ENCODE peak calls at places on chromosomes 3 and 15, in five cellular contexts. Z is upper lobe of left lung; V is spleen; R is CD4-positive, alpha-beta memory T cell; J is ovary. A is an unnamed sample. For H3K4me1 and H3K36me3, the result is how much of the 10 kb centered on the place peaks cover.

GRCh38 chr3:69541823-69542264 is 156.0 kb upstream of the FRMD4B start:
- DNase-seq in V (no peak), J (peak), R (no peak), Z (no peak), A (no peak)

GRCh38 chr3:114595521-114596028 is 301.7 kb downstream of the TIGIT start:
- DNase-seq in V (no peak), R (no peak), J (no peak), Z (no peak), A (no peak)

GRCh38 chr3:81989274-81989673 is 227.8 kb upstream of the GBE1 start:
- DNase-seq in Z (no peak), R (no peak), J (no peak), V (no peak), A (no peak)

GRCh38 chr3:167611718-167612117 is 42.0 kb downstream of the WDR49 start:
- DNase-seq in Z (no peak), V (no peak), R (no peak), J (no peak), A (no peak)

GRCh38 chr15:43955140-43955539 is 128.3 kb downstream of the WDR76 start:
- DNase-seq in J (no peak), R (no peak), Z (no peak), V (no peak), A (no peak)

GRCh38 chr3:23659840-23660430 is 145.8 kb upstream of the UBE2E1 start:
- DNase-seq in R (no peak), V (no peak), J (no peak), Z (no peak), A (no peak)

GRCh38 chr3:37945407-37945802 is 45.2 kb upstream of the VILL start:
- DNase-seq in V (no peak), J (no peak), R (no peak), Z (no peak), A (no peak)

GRCh38 chr3:188468672-188469071 is 314.7 kb downstream of the LPP start:
- DNase-seq in V (no peak), Z (peak), R (no peak), J (peak), A (peak)

GRCh38 chr3:157786216-157786615 is 283.0 kb upstream of the VEPH1 start:
- DNase-seq in R (no peak), V (no peak), Z (no peak), J (no peak), A (no peak)

GRCh38 chr3:134677196-134677986 is 26.6 kb upstream of the KY start:
- DNase-seq in R (no peak), V (no peak), J (no peak), Z (peak), A (no peak)

GRCh38 chr3:124034016-124034808 is 42.3 kb upstream of the ROPN1 start:
- DNase-seq in Z (no peak), R (peak), J (no peak), V (peak), A (no peak)

GRCh38 chr3:66433522-66433782 is 67.4 kb downstream of the LRIG1 start:
- DNase-seq in V (no peak), R (no peak), J (no peak), Z (no peak), A (no peak)

GRCh38 chr3:126568776-126569342 is 10.1 kb upstream of the C3orf22 start:
- DNase-seq in Z (no peak), J (no peak), V (no peak), R (no peak), A (no peak)

GRCh38 chr3:183534249-183534648 is 21.3 kb downstream of the KLHL6 start:
- DNase-seq in R (no peak), J (no peak), V (no peak), Z (no peak), A (no peak)

GRCh38 chr3:131231710-131232348 is 149.7 kb upstream of the NUDT16 start:
- DNase-seq in J (no peak), Z (no peak), V (no peak), R (no peak), A (no peak)

GRCh38 chr3:106678657-106679390 is 698.4 kb upstream of the CCDC54 start:
- DNase-seq in J (no peak), V (no peak), Z (no peak), R (no peak), A (no peak)

GRCh38 chr3:111723293-111723963 is 128.3 kb upstream of the ZBED2 start:
- DNase-seq in Z (no peak), V (no peak), R (no peak), J (no peak), A (no peak)

GRCh38 chr15:34490421-34491193 is 53.0 kb upstream of the GOLGA8A start:
- DNase-seq in Z (no peak), J (no peak), R (no peak), V (peak), A (no peak)

GRCh38 chr3:96863129-96863740 is 48.8 kb downstream of the EPHA6 start:
- DNase-seq in J (peak), R (no peak), Z (no peak), V (no peak), A (no peak)

GRCh38 chr3:31356941-31357340 is 175.8 kb upstream of the STT3B start:
- DNase-seq in V (no peak), R (no peak), Z (peak), J (no peak), A (no peak)

GRCh38 chr15:99508807-99509311 is 56.9 kb upstream of the MEF2A start:
- DNase-seq in V (peak), R (no peak), Z (no peak), J (no peak), A (no peak)

GRCh38 chr3:170914690-170915089 is 6.3 kb upstream of the EIF5A2 start:
- DNase-seq in Z (no peak), J (no peak), R (no peak), V (no peak), A (no peak)

GRCh38 chr3:42387802-42388651 is 22.4 kb downstream of the LYZL4 start:
- DNase-seq in J (no peak), R (no peak), V (no peak), Z (no peak), A (peak)

GRCh38 chr3:37025562-37026335 is 32.4 kb downstream of the MLH1 start:
- DNase-seq in R (no peak), J (no peak), V (no peak), Z (no peak), A (no peak)

GRCh38 chr3:47430606-47431005 is 45.1 kb downstream of the SCAP start:
- DNase-seq in J (no peak), Z (no peak), V (peak), R (no peak), A (no peak)

GRCh38 chr3:166013073-166013679 is 176.0 kb upstream of the BCHE start:
- DNase-seq in R (no peak), Z (no peak), V (no peak), J (no peak), A (no peak)

GRCh38 chr15:71357357-71357756 is 242.1 kb downstream of the THSD4 start:
- DNase-seq in R (no peak), Z (peak), J (no peak), V (no peak), A (no peak)

GRCh38 chr3:31532587-31533168 is at the start of gene STT3B:
- DNase-seq in J (no peak), Z (peak), V (peak), R (peak), A (peak)

GRCh38 chr3:4698125-4698821 is 205.1 kb downstream of the ITPR1 start:
- DNase-seq in R (no peak), J (no peak), Z (no peak), V (no peak), A (no peak)

GRCh38 chr15:74779162-74779648 is 2.7 kb upstream of the CSK start:
- DNase-seq in Z (no peak), J (no peak), R (no peak), V (no peak), A (no peak)

GRCh38 chr15:74780523-74780982 is 1.3 kb upstream of the CSK start:
- DNase-seq in V (peak), J (no peak), R (no peak), Z (no peak), A (no peak)

GRCh38 chr15:74782596-74783071 is 754 bp downstream of the CSK start:
- DNase-seq in R (no peak), J (peak), Z (peak), V (peak), A (no peak)

GRCh38 chr15:74781673-74782595 is at the start of gene CSK:
- DNase-seq in V (peak), Z (peak), R (peak), J (peak), A (no peak)

GRCh38 chr15:74780983-74781672 is 752 bp upstream of the CSK start:
- DNase-seq in Z (peak), V (peak), R (peak), J (no peak), A (no peak)
- H3K4me1 ChIP-seq in Z (half or more), V (half or more), R (half or more), J (under half), A (under half)

DNA sequence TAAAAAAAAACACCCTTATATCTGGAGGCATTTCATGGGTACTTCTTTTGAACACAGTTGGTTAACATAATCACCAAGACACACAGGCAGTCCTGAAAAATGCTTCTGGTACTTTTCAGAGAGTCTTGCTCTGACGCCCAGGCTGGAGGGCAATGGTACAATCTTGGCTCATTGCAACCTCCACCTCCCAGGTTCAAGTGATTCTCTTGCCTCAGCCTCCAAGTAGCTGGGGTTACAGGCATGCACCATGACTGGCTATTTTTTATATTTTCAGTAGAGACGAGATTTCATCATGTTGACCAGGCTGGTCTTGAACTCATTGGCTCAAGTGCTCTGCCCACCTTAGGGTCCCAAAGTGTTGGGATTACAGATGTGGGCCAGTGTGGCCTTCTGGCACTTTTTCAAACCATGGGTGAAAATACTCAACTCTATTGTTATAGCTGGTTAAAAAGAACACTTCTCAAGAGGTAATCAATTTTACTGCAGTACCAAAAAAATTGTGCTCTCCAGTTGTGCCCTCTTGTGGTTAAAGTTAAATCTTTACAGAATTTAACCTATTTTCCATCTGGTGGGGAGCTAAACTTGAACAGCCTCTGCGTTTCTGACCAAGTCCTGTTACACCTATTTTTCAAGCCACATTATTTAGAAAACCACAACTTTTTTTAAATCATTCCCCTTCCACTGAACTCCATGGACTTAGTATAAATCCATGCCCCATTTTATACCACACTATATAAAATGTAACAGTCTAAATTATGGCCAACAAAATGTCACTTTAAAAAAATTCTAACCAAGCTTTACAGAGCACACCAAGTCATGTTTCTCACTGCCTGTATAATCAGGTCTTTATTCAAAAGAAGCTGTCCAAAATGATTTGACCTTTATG is 1.2 kb upstream of the SNAPC5 start:
- DNase-seq in J (no peak), V (no peak), Z (no peak), R (no peak), A (peak)
- H3K36me3 ChIP-seq in J (under half), V (half or more), Z (half or more), R (half or more), A (half or more)

DNA sequence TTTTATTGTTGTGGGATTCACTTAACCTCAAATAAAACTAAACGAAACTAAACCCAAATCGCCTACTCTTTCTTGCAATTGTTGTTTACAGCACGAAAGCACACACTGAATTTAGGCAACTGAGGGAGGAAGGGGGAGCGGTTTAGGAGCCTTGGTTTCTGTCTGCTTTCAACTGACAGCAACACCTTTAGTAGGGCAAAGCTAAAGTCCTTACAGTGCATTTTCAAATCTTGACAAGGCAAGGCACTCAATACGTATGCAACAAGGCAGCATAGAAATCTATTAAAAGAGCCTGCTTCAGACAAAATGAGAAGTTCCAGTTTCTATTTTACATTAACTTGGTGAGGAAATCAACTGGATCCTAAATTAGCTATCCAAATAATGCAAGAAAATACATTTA is 174.6 kb downstream of the CHST2 start:
- DNase-seq in R (no peak), Z (no peak), J (no peak), V (no peak), A (no peak)
- H3K4me1 ChIP-seq in R (under half), Z (under half), J (under half), V (under half), A (under half)

GRCh38 chr3:52730681-52731080 is 24.8 kb downstream of the SPCS1 start:
- DNase-seq in R (no peak), V (no peak), J (no peak), Z (no peak), A (no peak)
- H3K36me3 ChIP-seq in R (under half), V (under half), J (under half), Z (under half), A (under half)

GRCh38 chr3:146155022-146155421 is 6.0 kb downstream of the PLOD2 start:
- DNase-seq in Z (no peak), V (no peak), R (no peak), J (no peak), A (no peak)

GRCh38 chr3:146154316-146154715 is 6.7 kb downstream of the PLOD2 start:
- DNase-seq in J (no peak), Z (no peak), V (no peak), R (no peak), A (no peak)

GRCh38 chr3:146153429-146153828 is 7.6 kb downstream of the PLOD2 start:
- DNase-seq in J (no peak), V (no peak), Z (no peak), R (no peak), A (no peak)

GRCh38 chr3:146156060-146156459 is 4.9 kb downstream of the PLOD2 start:
- DNase-seq in R (no peak), V (no peak), J (no peak), Z (no peak), A (no peak)

GRCh38 chr3:146152841-146153240 is 8.1 kb downstream of the PLOD2 start:
- DNase-seq in J (no peak), V (no peak), R (no peak), Z (no peak), A (no peak)
- H3K4me1 ChIP-seq in J (under half), V (under half), R (under half), Z (under half), A (half or more)

DNA sequence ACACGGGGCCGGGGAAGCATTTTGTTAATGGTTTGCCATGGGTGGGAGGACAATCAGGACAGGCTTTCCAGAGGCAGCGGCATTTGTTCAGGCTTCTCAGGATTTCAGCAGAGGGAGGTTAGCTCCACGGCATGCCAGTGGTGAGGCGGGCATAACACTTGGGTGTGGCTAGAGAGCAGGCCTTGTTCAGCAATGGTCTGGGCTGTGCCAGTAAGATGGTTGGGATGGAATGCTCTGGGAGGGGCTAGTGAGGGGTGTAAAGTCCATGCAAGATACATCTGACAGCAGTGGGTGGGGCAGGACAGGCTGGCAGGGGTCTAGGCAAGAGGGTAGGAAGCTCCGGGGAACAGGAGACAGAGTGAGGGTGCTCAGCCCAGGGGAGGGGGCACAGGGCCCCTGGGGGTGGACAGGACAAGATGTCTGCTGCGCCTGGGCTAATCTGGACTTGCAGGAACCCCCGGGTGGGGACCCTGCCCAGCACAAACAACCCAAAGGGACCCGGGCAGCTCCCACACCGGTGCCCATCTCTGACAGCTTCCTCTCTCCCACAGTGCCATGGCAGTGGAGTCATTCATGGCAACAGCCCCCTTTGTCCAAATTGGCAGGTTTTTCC is 8.4 kb downstream of the TMEM43 start:
- DNase-seq in Z (no peak), R (no peak), V (no peak), J (no peak), A (no peak)
- H3K36me3 ChIP-seq in Z (half or more), R (half or more), V (half or more), J (under half), A (half or more)

A was measured in right atrium auricular region.